ENCODE peak calls at places on chromosomes 11 and 22, in four cellular contexts. E is gastrocnemius medialis, O is uterus, Y is breast epithelium. P is an unnamed sample.

GRCh38 chr11:126355926-126356897 is 726 bp downstream of the ST3GAL4 start:
- DNase-seq in E (no peak), O (no peak), Y (no peak), P (peak; percentile 58)

GRCh38 chr11:111765984-111766833 is at the start of gene PPP2R1B:
- DNase-seq in O (peak; percentile 76), Y (peak; percentile 62), E (peak; percentile 67), P (peak; percentile 81)

GRCh38 chr11:111525456-111525855 is 10.9 kb downstream of the HOATZ start:
- DNase-seq in E (no peak), O (no peak), Y (no peak), P (no peak)

GRCh38 chr11:34166806-34167740 is 61.6 kb downstream of the NAT10 start:
- DNase-seq in E (no peak), Y (no peak), O (no peak), P (no peak)

GRCh38 chr22:30279389-30279788 is 9.9 kb downstream of the CASTOR1 start:
- DNase-seq in E (peak; percentile 39), Y (no peak), O (no peak), P (peak; percentile 51)

GRCh38 chr11:61747389-61748285 is 4.8 kb upstream of the MYRF start:
- DNase-seq in O (peak; percentile 75), E (peak; percentile 29), Y (no peak), P (no peak)

GRCh38 chr22:26671317-26672059 is 14.1 kb downstream of the MIAT start:
- DNase-seq in E (no peak), O (peak; percentile 47), Y (peak; percentile 23), P (peak; percentile 78)

GRCh38 chr22:23400286-23400981 is 179.7 kb downstream of the IGLL1 start:
- DNase-seq in Y (no peak), O (no peak), E (no peak), P (no peak)

GRCh38 chr11:61776561-61777075 is 15.8 kb downstream of the TMEM258 start:
- DNase-seq in E (no peak), O (no peak), Y (no peak), P (no peak)

GRCh38 chr11:8596504-8597046 is 2.5 kb upstream of the STK33 start:
- DNase-seq in Y (no peak), O (no peak), E (no peak), P (no peak)

GRCh38 chr22:45218974-45219373 is 21.7 kb downstream of the KIAA0930 start:
- DNase-seq in O (no peak), E (no peak), Y (no peak), P (no peak)

GRCh38 chr11:60195923-60196368 is 13.1 kb upstream of the MS4A6A start:
- DNase-seq in E (no peak), Y (no peak), O (no peak), P (no peak)

GRCh38 chr11:31160504-31161422 is 208.8 kb downstream of the DCDC1 start:
- DNase-seq in O (no peak), Y (no peak), E (no peak), P (no peak)

GRCh38 chr11:18733202-18733601 is 7.2 kb upstream of the IGSF22 start:
- DNase-seq in E (no peak), Y (no peak), O (no peak), P (no peak)

DNA sequence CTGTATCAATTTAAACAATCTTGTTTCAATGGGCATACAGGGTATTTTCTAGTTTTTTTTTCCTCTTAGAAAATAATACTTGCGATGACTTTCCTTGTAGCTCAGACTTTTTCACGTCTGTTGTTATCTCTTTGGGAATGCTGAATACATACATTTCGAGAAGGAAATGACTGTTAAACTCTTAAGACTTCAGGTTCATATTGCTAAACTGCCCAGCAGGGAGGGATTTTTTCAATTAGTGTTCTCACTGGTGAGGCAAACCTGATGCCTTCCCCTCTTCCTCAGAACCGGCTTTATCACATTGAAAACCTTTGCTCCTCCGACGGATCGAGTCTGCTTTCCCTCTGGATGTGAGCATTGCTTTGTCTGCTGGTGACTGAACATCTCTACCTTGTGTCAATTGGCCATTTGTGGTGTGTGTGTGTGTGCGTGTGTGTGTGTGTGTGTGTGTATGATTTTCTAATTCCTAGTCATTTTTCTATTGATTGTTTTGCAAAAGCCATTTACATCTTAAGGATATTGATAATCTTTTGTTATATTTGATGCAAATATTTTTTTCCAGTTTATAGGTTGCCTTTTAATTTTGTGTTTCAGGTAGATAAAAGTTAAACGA is 6.6 kb downstream of the NEAT1 start:
- DNase-seq in O (peak; percentile 27), Y (no peak), E (no peak), P (peak; percentile 32)
- H3K4me1 ChIP-seq in O (peaks cover under 1% of the 10 kb centered on the region), Y (peaks cover 4% of the 10 kb centered on the region), E (peaks cover 52% of the 10 kb centered on the region), P (peaks cover 30% of the 10 kb centered on the region)

DNA sequence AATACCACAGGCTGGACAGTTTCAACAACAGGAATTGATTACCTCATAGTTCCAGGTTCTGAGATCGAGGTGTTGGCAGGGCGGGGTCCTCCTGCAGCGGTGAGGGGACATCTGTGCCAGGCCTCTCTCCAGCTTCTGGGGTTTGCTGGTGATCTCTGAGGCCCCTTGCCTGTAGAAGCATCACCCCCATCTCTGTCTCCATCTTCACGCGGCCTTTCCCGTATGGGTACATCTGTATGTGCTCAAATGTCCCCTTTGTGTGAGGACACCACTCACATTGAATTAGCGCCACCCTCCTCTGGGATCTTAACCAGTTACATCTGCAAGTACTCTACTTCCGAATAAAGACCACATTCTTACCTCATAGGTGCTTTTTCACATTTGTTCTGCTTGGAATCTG is 1029.9 kb downstream of the BRD1 start:
- DNase-seq in O (no peak), E (no peak), Y (no peak), P (no peak)
- H3K4me1 ChIP-seq in O (no peaks in the 10 kb centered on the region), E (no peaks in the 10 kb centered on the region), Y (no peaks in the 10 kb centered on the region), P (no peaks in the 10 kb centered on the region)

GRCh38 chr11:128302425-128303186 is 284.8 kb downstream of the ETS1 start:
- DNase-seq in Y (no peak), E (no peak), O (no peak), P (no peak)

GRCh38 chr11:128304666-128305485 is 282.5 kb downstream of the ETS1 start:
- DNase-seq in O (no peak), Y (no peak), E (no peak), P (no peak)

GRCh38 chr11:128305588-128305987 is 281.8 kb downstream of the ETS1 start:
- DNase-seq in E (no peak), Y (no peak), O (no peak), P (no peak)

GRCh38 chr11:128300785-128301184 is 286.6 kb downstream of the ETS1 start:
- DNase-seq in O (no peak), Y (no peak), E (no peak), P (no peak)

DNA sequence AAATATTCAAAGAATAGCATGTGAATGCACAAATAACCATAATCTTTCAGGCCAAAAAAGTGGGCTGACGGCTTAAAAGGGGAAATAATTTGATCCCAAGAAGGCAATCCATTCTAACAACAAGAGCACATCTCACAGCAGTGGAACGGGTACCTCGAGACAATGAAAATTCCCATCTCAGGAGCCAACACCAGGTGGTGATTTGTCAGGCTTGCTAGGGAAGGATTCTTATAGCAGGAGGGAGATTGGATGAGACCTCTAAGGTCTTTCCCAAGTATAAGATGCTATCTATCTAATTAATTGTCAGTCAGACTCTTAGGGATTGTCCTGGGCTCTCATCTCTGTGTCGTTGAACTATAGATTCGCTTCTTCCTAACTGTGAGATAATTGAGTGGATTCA is 284.0 kb downstream of the ETS1 start:
- DNase-seq in Y (no peak), E (no peak), O (no peak), P (no peak)
- H3K4me1 ChIP-seq in Y (no peaks in the 10 kb centered on the region), E (no peaks in the 10 kb centered on the region), O (no peaks in the 10 kb centered on the region), P (no peaks in the 10 kb centered on the region)

GRCh38 chr11:27387362-27387761 is 24.3 kb upstream of the CCDC34 start:
- DNase-seq in E (no peak), O (no peak), Y (no peak), P (no peak)

GRCh38 chr11:27386176-27386575 is 23.2 kb upstream of the CCDC34 start:
- DNase-seq in O (no peak), E (no peak), Y (no peak), P (no peak)

GRCh38 chr11:27388869-27389268 is 25.9 kb upstream of the CCDC34 start:
- DNase-seq in E (no peak), Y (no peak), O (no peak), P (no peak)

GRCh38 chr11:27390318-27390958 is 27.4 kb upstream of the CCDC34 start:
- DNase-seq in Y (no peak), E (no peak), O (no peak), P (no peak)

DNA sequence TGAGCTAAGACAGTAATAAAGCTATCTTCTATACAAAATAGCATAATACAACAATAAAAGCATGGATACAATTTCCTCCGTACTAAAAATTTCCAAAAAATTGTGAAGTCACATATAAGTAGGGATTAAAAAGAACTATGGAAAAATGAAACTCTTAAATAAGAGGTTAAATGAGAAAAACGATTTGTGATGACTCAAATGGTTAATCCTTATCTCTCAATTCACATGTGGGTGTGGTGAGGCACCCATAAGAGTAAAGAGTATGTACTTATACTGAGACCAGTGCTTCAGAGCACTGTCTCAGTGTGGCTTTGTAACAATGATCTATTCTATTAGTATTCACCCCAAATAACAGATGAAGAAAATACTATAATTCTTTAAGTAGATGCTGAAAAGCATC is 25.0 kb upstream of the CCDC34 start:
- DNase-seq in Y (no peak), E (no peak), O (no peak), P (no peak)
- H3K4me1 ChIP-seq in Y (no peaks in the 10 kb centered on the region), E (no peaks in the 10 kb centered on the region), O (no peaks in the 10 kb centered on the region), P (peaks cover 24% of the 10 kb centered on the region)

DNA sequence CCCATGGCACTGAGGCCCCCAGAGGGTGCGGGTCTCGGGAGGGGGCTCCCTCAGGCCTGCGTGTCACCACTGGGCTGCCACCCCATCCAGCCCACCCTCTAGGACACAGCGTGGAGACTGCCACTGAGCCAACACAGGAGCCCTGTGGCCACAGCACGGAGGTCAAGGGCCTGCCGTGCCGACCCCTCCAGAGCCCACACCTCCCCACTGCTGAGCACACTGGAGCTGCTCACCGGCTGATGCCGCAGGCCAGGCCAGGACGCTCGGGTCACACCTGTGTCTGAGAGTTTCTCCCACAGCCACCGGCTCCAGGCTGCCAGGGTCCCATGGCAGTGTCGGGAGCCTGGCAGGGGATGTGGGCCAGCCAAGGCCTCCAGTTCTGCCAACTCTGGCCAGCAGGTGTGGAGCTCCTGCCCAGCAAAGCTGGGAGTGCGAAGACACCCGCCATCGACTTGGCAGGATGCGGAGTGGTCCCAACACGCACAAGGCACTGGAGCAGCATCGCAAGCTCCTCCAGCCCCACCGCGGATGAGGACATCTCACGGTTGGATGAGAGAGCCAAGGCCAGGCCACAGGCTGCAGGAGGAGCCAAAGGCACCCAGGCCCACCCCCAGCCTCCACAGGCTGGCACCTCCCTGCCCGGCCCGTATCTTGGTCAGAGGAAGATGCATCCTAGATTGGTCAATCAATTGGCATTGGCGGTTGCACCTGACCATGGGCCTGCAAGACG is 187.1 kb downstream of the BRD1 start:
- DNase-seq in Y (no peak), O (no peak), E (no peak), P (no peak)
- H3K4me1 ChIP-seq in Y (no peaks in the 10 kb centered on the region), O (no peaks in the 10 kb centered on the region), E (no peaks in the 10 kb centered on the region), P (no peaks in the 10 kb centered on the region)

DNA sequence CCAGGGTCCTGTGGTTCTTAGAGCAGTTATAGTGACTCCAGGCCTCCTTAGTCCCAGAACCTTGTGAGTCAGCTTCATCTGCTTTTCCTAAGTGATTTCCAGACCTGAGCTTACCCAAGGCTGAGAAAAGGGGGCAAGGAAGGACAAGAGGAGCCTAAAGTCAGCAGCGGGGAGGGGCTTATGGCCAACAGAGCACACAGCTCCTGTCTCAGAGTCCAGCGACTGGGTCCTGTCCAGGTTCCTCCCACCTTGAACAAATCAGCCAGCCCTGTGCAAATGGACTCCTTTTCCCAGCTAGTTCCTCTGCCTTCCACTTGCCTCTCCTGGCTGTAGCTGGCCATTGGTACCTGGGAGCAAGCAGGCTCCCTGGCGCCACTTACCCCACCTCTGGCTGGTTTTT is 10.9 kb downstream of the BACE1 start:
- DNase-seq in Y (no peak), O (no peak), E (no peak), P (no peak)
- H3K4me1 ChIP-seq in Y (peaks cover 4% of the 10 kb centered on the region), O (no peaks in the 10 kb centered on the region), E (no peaks in the 10 kb centered on the region), P (no peaks in the 10 kb centered on the region)